ENCODE peak calls at places on chromosome 14, in ten cellular contexts. S is A549; K is heart right ventricle; J is right lobe of liver; I is Karpas-422; D is sigmoid colon; C is right cardiac atrium; O is SJSA1; L is effector memory CD4-positive, alpha-beta T cell; N is cardiac muscle cell. H is an unnamed sample. For H3K9me3 and H3K4me1, the result is how much of the 10 kb centered on the place peaks cover.

GRCh38 chr14:56715938-56716337 is 94.3 kb downstream of the OTX2 start:
- DNase-seq in I (peak), S (no peak), K (no peak), O (no peak), N (no peak), L (no peak), J (no peak), D (no peak), C (no peak), H (no peak)

GRCh38 chr14:102316746-102317563 is 2.6 kb upstream of the ZNF839 start:
- DNase-seq in D (peak), I (peak), S (peak), K (peak), L (peak), O (peak), C (peak), J (peak), N (peak), H (peak)

GRCh38 chr14:95033851-95034622 is 123.3 kb downstream of the DICER1 start:
- DNase-seq in I (no peak), N (no peak), D (peak), J (no peak), O (no peak), K (no peak), S (no peak), C (no peak), L (no peak), H (no peak)

GRCh38 chr14:94059998-94060397 is 21.0 kb downstream of the DDX24 start:
- DNase-seq in K (no peak), J (no peak), C (no peak), I (no peak), O (no peak), N (peak), S (no peak), D (no peak), L (no peak), H (no peak)

GRCh38 chr14:104694475-104694950 is 5.1 kb downstream of the INF2 start:
- DNase-seq in C (no peak), J (peak), K (no peak), N (no peak), O (no peak), D (no peak), L (no peak), S (no peak), I (no peak), H (no peak)

GRCh38 chr14:22003471-22003870 is 329.9 kb upstream of the OR4E1 start:
- DNase-seq in C (no peak), K (no peak), J (no peak), N (no peak), O (no peak), I (no peak), L (no peak), S (no peak), D (no peak), H (no peak)

GRCh38 chr14:95424533-95424932 is 91.9 kb downstream of the SYNE3 start:
- DNase-seq in I (no peak), K (no peak), S (no peak), D (no peak), N (no peak), O (no peak), L (no peak), J (no peak), C (peak), H (no peak)

GRCh38 chr14:98008381-98009113 is 1211.4 kb downstream of the VRK1 start:
- DNase-seq in I (no peak), C (no peak), S (no peak), K (no peak), J (no peak), O (no peak), D (no peak), L (no peak), N (no peak), H (no peak)

GRCh38 chr14:66359500-66359899 is 126.7 kb upstream of the CCDC196 start:
- DNase-seq in I (peak), K (peak), L (no peak), D (no peak), J (no peak), O (no peak), C (no peak), S (peak), N (peak), H (no peak)

GRCh38 chr14:104708606-104709268 is 15.3 kb upstream of the ADSS1 start:
- DNase-seq in J (no peak), C (peak), D (no peak), K (peak), I (peak), L (peak), O (peak), N (peak), S (peak), H (no peak)

GRCh38 chr14:49769581-49770211 is 1.7 kb downstream of the KLHDC2 start:
- DNase-seq in O (no peak), D (no peak), S (peak), J (no peak), N (no peak), I (peak), L (no peak), K (no peak), C (no peak), H (no peak)

GRCh38 chr14:22887990-22888378 is 5.0 kb downstream of the REM2 start:
- DNase-seq in S (no peak), C (no peak), L (no peak), D (no peak), I (peak), O (no peak), K (no peak), J (no peak), N (no peak), H (no peak)

GRCh38 chr14:95071649-95072256 is 85.6 kb downstream of the DICER1 start:
- DNase-seq in N (no peak), L (no peak), S (no peak), C (no peak), O (no peak), D (no peak), J (no peak), I (no peak), K (no peak), H (no peak)

GRCh38 chr14:74932401-74932901 is 9.4 kb upstream of the RPS6KL1 start:
- DNase-seq in O (no peak), S (no peak), N (no peak), J (no peak), D (no peak), L (no peak), K (no peak), C (no peak), I (peak), H (no peak)

GRCh38 chr14:51684760-51685159 is 33.0 kb downstream of the FRMD6 start:
- DNase-seq in L (no peak), S (no peak), C (no peak), O (no peak), N (no peak), D (no peak), K (no peak), I (no peak), J (no peak), H (no peak)

GRCh38 chr14:25108959-25109358 is 59.0 kb upstream of the STXBP6 start:
- DNase-seq in D (no peak), K (no peak), O (no peak), L (no peak), J (no peak), I (no peak), C (no peak), N (peak), S (no peak), H (no peak)

GRCh38 chr14:23302290-23303225 is at the start of gene PPP1R3E:
- DNase-seq in C (peak), D (peak), N (peak), K (peak), L (peak), J (peak), S (peak), O (peak), I (peak), H (no peak)

GRCh38 chr14:70641548-70642312 is at the start of gene TTC9:
- DNase-seq in C (peak), D (no peak), N (peak), O (no peak), L (peak), S (no peak), K (no peak), I (peak), J (no peak), H (no peak)

GRCh38 chr14:61260939-61261776 is 20.0 kb downstream of the TMEM30B start:
- DNase-seq in J (peak), D (no peak), S (peak), I (no peak), C (no peak), N (no peak), L (no peak), K (no peak), O (peak), H (no peak)

GRCh38 chr14:100159107-100159864 is at the start of gene DEGS2:
- DNase-seq in O (no peak), L (peak), D (no peak), N (peak), K (no peak), I (no peak), S (peak), J (no peak), C (peak), H (no peak)

GRCh38 chr14:73467800-73468199 is 9.5 kb upstream of the NUMB start:
- DNase-seq in K (no peak), S (no peak), O (no peak), L (no peak), J (no peak), D (no peak), I (no peak), N (no peak), C (no peak), H (no peak)

GRCh38 chr14:66530526-66530925 is 22.6 kb downstream of the GPHN start:
- DNase-seq in L (no peak), K (no peak), N (no peak), S (peak), J (no peak), D (no peak), C (no peak), I (no peak), O (no peak), H (no peak)

GRCh38 chr14:99393059-99393655 is 87.5 kb downstream of the SETD3 start:
- DNase-seq in O (no peak), I (peak), J (no peak), C (no peak), S (peak), L (no peak), D (no peak), N (peak), K (no peak), H (no peak)

GRCh38 chr14:103854822-103855733 is 7.7 kb upstream of the PPP1R13B start:
- DNase-seq in K (peak), L (no peak), I (no peak), J (no peak), C (peak), S (no peak), D (no peak), O (no peak), N (peak), H (no peak)

GRCh38 chr14:91339606-91340369 is 77.8 kb downstream of the CCDC88C start:
- DNase-seq in O (no peak), D (no peak), I (no peak), L (no peak), J (no peak), K (no peak), N (no peak), S (no peak), C (no peak), H (no peak)

GRCh38 chr14:92928258-92928629 is 5.3 kb downstream of the CHGA start:
- DNase-seq in D (no peak), I (no peak), J (no peak), C (no peak), O (no peak), L (no peak), K (no peak), N (no peak), S (no peak), H (no peak)

GRCh38 chr14:29301571-29301970 is 535.0 kb downstream of the FOXG1 start:
- DNase-seq in C (no peak), I (no peak), J (no peak), L (no peak), N (no peak), D (no peak), K (no peak), O (no peak), S (no peak), H (no peak)

GRCh38 chr14:104659146-104659545 is 30.3 kb upstream of the INF2 start:
- DNase-seq in J (no peak), S (no peak), C (no peak), D (no peak), L (no peak), N (no peak), O (peak), I (no peak), K (no peak), H (no peak)

GRCh38 chr14:104091061-104091926 is 5.8 kb downstream of the ASPG start:
- DNase-seq in K (no peak), N (no peak), I (no peak), D (no peak), L (no peak), J (peak), C (peak), S (no peak), O (no peak), H (no peak)

GRCh38 chr14:23703027-23703426 is 66.9 kb downstream of the DHRS2 start:
- DNase-seq in N (no peak), D (no peak), K (no peak), I (no peak), J (no peak), L (no peak), S (no peak), O (no peak), C (no peak), H (no peak)

GRCh38 chr14:91230363-91231035 is 14.0 kb downstream of the GPR68 start:
- DNase-seq in I (no peak), L (no peak), K (no peak), C (no peak), D (no peak), O (no peak), S (peak), N (no peak), J (no peak), H (no peak)

GRCh38 chr14:99320621-99321235 is 48.7 kb upstream of the BCL11B start:
- DNase-seq in C (no peak), S (no peak), O (no peak), N (no peak), I (no peak), K (no peak), J (no peak), D (no peak), L (no peak), H (no peak)

GRCh38 chr14:50773632-50774541 is 57.1 kb downstream of the NIN start:
- DNase-seq in J (no peak), L (no peak), I (peak), O (peak), N (peak), S (peak), K (no peak), D (no peak), C (no peak), H (no peak)

GRCh38 chr14:72740966-72741835 is 152.7 kb downstream of the DPF3 start:
- DNase-seq in N (no peak), S (no peak), L (no peak), K (no peak), I (no peak), J (peak), O (peak), D (no peak), C (no peak), H (no peak)

GRCh38 chr14:103121161-103121845 is 2.0 kb upstream of the TNFAIP2 start:
- DNase-seq in S (peak), D (peak), C (peak), O (no peak), K (peak), L (no peak), I (no peak), N (no peak), J (peak), H (no peak)

GRCh38 chr14:78700236-78700635 is 530.1 kb downstream of the NRXN3 start:
- DNase-seq in L (no peak), N (no peak), J (no peak), S (peak), O (no peak), I (peak), D (no peak), C (no peak), K (no peak), H (no peak)

GRCh38 chr14:62185078-62185477 is 422.9 kb downstream of the SNAPC1 start:
- DNase-seq in N (no peak), C (no peak), O (no peak), J (no peak), K (no peak), I (no peak), L (no peak), D (no peak), S (no peak), H (no peak)

GRCh38 chr14:98816718-98817117 is 455.3 kb downstream of the BCL11B start:
- DNase-seq in D (no peak), N (no peak), C (no peak), O (no peak), L (no peak), J (no peak), K (no peak), I (no peak), S (no peak), H (no peak)

GRCh38 chr14:76050797-76051392 is 65.3 kb downstream of the IFT43 start:
- DNase-seq in J (peak), I (peak), C (no peak), D (no peak), O (no peak), K (peak), N (peak), L (no peak), S (peak), H (no peak)

GRCh38 chr14:20247651-20248246 is 8.7 kb downstream of the OR11H4 start:
- DNase-seq in S (peak), N (no peak), O (no peak), I (peak), K (no peak), J (no peak), D (no peak), L (no peak), C (no peak), H (no peak)
- H3K9me3 ChIP-seq in S (under half), N (under half), O (under half), I (under half), K (under half), J (under half), D (under half), L (under half), C (under half), H (under half)

GRCh38 chr14:39447155-39447554 is 14.9 kb upstream of the FBXO33 start:
- DNase-seq in L (no peak), O (no peak), D (no peak), N (no peak), J (no peak), C (no peak), I (no peak), K (no peak), S (no peak), H (no peak)
- H3K4me1 ChIP-seq in L (under half), O (under half), D (under half), N (under half), J (under half), C (under half), I (under half), K (under half), S (under half), H (under half)

GRCh38 chr14:64823305-64823985 is 56.3 kb downstream of the SPTB start:
- DNase-seq in J (peak), N (peak), K (peak), C (peak), O (peak), S (peak), D (peak), I (peak), L (peak), H (peak)
- H3K4me3 ChIP-seq in J (no peak), N (no peak), K (no peak), C (no peak), O (no peak), S (no peak), D (no peak), I (no peak), L (no peak), H (peak)

GRCh38 chr14:96959992-96960391 is 162.8 kb downstream of the VRK1 start:
- DNase-seq in J (no peak), D (no peak), K (no peak), I (no peak), N (no peak), O (no peak), C (no peak), S (no peak), L (no peak), H (no peak)
- H3K9me3 ChIP-seq in J (under half), D (under half), K (under half), I (under half), N (under half), O (under half), C (under half), S (under half), L (under half), H (under half)

GRCh38 chr14:77175843-77176242 is 5.8 kb upstream of the TMEM63C start:
- DNase-seq in K (no peak), O (no peak), C (no peak), S (no peak), I (no peak), L (no peak), J (no peak), N (no peak), D (peak), H (no peak)
- H3K4me1 ChIP-seq in K (under half), O (under half), C (under half), S (under half), I (under half), L (under half), J (under half), N (under half), D (under half), H (under half)

GRCh38 chr14:54627325-54627717 is 60.4 kb downstream of the SAMD4A start:
- DNase-seq in D (no peak), O (no peak), I (no peak), L (no peak), S (no peak), K (no peak), J (no peak), C (no peak), N (no peak), H (no peak)
- H3K4me3 ChIP-seq in D (peak), O (peak), I (no peak), L (peak), S (no peak), K (peak), J (no peak), C (peak), N (no peak), H (peak)

H was measured in thoracic aorta.